ENCODE peak calls at places on chromosomes 13 and 19, in nine cellular contexts. U is NCI-H748 treated with DMSO at 0.1 percent for 48 hours; W is BE2C; R is T-helper 1 cell; P is stimulated activated CD4-positive, alpha-beta T cell treated with anti-CD3 and anti-CD28 coated beads, Interleukin-15, amount 100 ng/mL, for 24 hours; A is brain microvascular endothelial cell; J is ELF-1; E is activated CD4-positive, alpha-beta T cell treated with anti-CD3 and anti-CD28 coated beads for 24 hours; D is activated CD8-positive, alpha-beta T cell treated with anti-CD3 and anti-CD28 coated beads, Interleukin-2, amount 10 ng/mL, durations not matched to agents 7 days and 5 days. G is an unnamed sample.

GRCh38 chr13:27578121-27579030 is 42.0 kb downstream of the LNX2 start:
- DNase-seq in P (no peak), J (peak), D (no peak), U (no peak), E (no peak), W (no peak), A (peak), R (no peak), G (no peak)

GRCh38 chr19:49475995-49476880 is 2.2 kb downstream of the FLT3LG start:
- DNase-seq in U (no peak), P (peak), W (peak), A (no peak), J (peak), E (peak), D (peak), R (peak), G (peak)

GRCh38 chr13:42971670-42972355 is 20.2 kb downstream of the EPSTI1 start:
- DNase-seq in R (no peak), P (no peak), E (no peak), A (peak), W (no peak), D (no peak), J (no peak), U (no peak), G (no peak)

GRCh38 chr19:10430505-10431253 is 10.3 kb downstream of the PDE4A start:
- DNase-seq in A (no peak), U (no peak), P (peak), W (peak), E (no peak), J (no peak), R (no peak), D (no peak), G (peak)

GRCh38 chr13:111994578-111994977 is 72.4 kb upstream of the SOX1 start:
- DNase-seq in E (no peak), U (no peak), P (no peak), R (no peak), A (no peak), D (no peak), J (no peak), W (no peak), G (no peak)

GRCh38 chr19:36009633-36010379 is 1.2 kb upstream of the SYNE4 start:
- DNase-seq in A (no peak), U (no peak), D (no peak), W (no peak), J (no peak), P (no peak), R (no peak), E (no peak), G (peak)

GRCh38 chr19:45773384-45773783 is 4.3 kb upstream of the SIX5 start:
- DNase-seq in A (no peak), D (no peak), P (no peak), J (no peak), E (no peak), U (no peak), W (no peak), R (no peak), G (peak)

GRCh38 chr19:43799502-43800142 is 2.6 kb downstream of the LYPD5 start:
- DNase-seq in A (no peak), U (no peak), W (no peak), E (no peak), R (no peak), D (no peak), P (no peak), J (peak), G (peak)